ENCODE peak calls at places on chromosomes 11 and 22, in seven cellular contexts. G is stimulated activated CD4-positive, alpha-beta T cell treated with anti-CD3 and anti-CD28 coated beads, Interleukin-1b, Interleukin-23, amount 100 ng/mL, for 1 hour; Y is small intestine; V is T-helper 1 cell; J is activated CD8-positive, alpha-beta memory T cell treated with anti-CD3 and anti-CD28 coated beads, Interleukin-2, amount 50 U/mL, for 48 hours; D is heart right ventricle; M is heart left ventricle. R is an unnamed sample.

GRCh38 chr11:119417726-119418540 is 5.0 kb downstream of the THY1 start:
- DNase-seq in G (no peak), Y (no peak), V (no peak), J (no peak), D (no peak), M (no peak), R (no peak)

GRCh38 chr11:66548041-66548440 is 1.3 kb downstream of the ACTN3 start:
- DNase-seq in G (no peak), Y (no peak), V (no peak), J (no peak), D (no peak), M (no peak), R (no peak)

GRCh38 chr22:42991010-42991651 is 23.8 kb downstream of the PACSIN2 start:
- DNase-seq in G (no peak), Y (peak; percentile 68), V (no peak), J (no peak), D (no peak), M (no peak), R (no peak)

GRCh38 chr22:27810566-27810965 is 9.0 kb upstream of the MN1 start:
- DNase-seq in G (no peak), Y (no peak), V (no peak), J (no peak), D (peak; percentile 67), M (peak; percentile 62), R (no peak)

GRCh38 chr11:64809781-64810241 is 540 bp downstream of the MEN1 start:
- DNase-seq in G (no peak), Y (peak; percentile 74), V (no peak), J (no peak), D (no peak), M (no peak), R (no peak)

GRCh38 chr11:17696741-17697140 is 22.6 kb upstream of the MYOD1 start:
- DNase-seq in G (no peak), Y (no peak), V (no peak), J (no peak), D (no peak), M (no peak), R (no peak)

GRCh38 chr11:30549565-30549964 is 36.6 kb downstream of the MPPED2 start:
- DNase-seq in G (no peak), Y (no peak), V (no peak), J (no peak), D (no peak), M (no peak), R (no peak)

GRCh38 chr11:8767466-8768142 is 85.0 kb downstream of the RPL27A start:
- DNase-seq in G (no peak), Y (peak; percentile 16), V (no peak), J (no peak), D (no peak), M (no peak), R (no peak)

GRCh38 chr11:85974126-85974525 is 94.8 kb downstream of the PICALM start:
- DNase-seq in G (no peak), Y (peak; percentile 6), V (no peak), J (no peak), D (no peak), M (no peak), R (no peak)

GRCh38 chr11:35135222-35135621 is 3.7 kb upstream of the CD44 start:
- DNase-seq in G (no peak), Y (no peak), V (no peak), J (no peak), D (no peak), M (no peak), R (no peak)

GRCh38 chr11:72807021-72807693 is 7.1 kb upstream of the ATG16L2 start:
- DNase-seq in G (no peak), Y (no peak), V (no peak), J (no peak), D (no peak), M (no peak), R (peak; percentile 83)

GRCh38 chr11:66048525-66049313 is at the start of gene GAL3ST3:
- DNase-seq in G (no peak), Y (no peak), V (no peak), J (no peak), D (no peak), M (no peak), R (no peak)

GRCh38 chr11:107840120-107840479 is 18.5 kb downstream of the SLC35F2 start:
- DNase-seq in G (no peak), Y (no peak), V (no peak), J (no peak), D (no peak), M (no peak), R (peak; percentile 90)

GRCh38 chr11:57493507-57494503 is 21.7 kb downstream of the SLC43A1 start:
- DNase-seq in G (peak; percentile 56), Y (peak; percentile 60), V (peak; percentile 68), J (peak; percentile 88), D (peak; percentile 64), M (peak; percentile 39), R (no peak)

GRCh38 chr11:1778141-1778911 is 14.6 kb upstream of the CTSD start:
- DNase-seq in G (no peak), Y (no peak), V (no peak), J (peak; percentile 44), D (no peak), M (no peak), R (peak; percentile 5)

GRCh38 chr11:131064373-131064991 is 148.2 kb upstream of the SNX19 start:
- DNase-seq in G (no peak), Y (peak; percentile 25), V (no peak), J (peak; percentile 69), D (peak; percentile 51), M (peak; percentile 34), R (no peak)

GRCh38 chr11:131615611-131616010 is 245.2 kb downstream of the NTM start:
- DNase-seq in G (no peak), Y (no peak), V (no peak), J (no peak), D (no peak), M (no peak), R (no peak)

GRCh38 chr22:17980013-17980510 is 44.3 kb downstream of the MICAL3 start:
- DNase-seq in G (no peak), Y (no peak), V (no peak), J (no peak), D (no peak), M (no peak), R (peak; percentile 65)

GRCh38 chr22:38317995-38318715 is 922 bp upstream of the CSNK1E start:
- DNase-seq in G (no peak), Y (peak; percentile 95), V (no peak), J (peak; percentile 55), D (peak; percentile 53), M (peak; percentile 70), R (peak; percentile 66)

GRCh38 chr22:50563410-50564160 is 866 bp upstream of the SYCE3 start:
- DNase-seq in G (no peak), Y (no peak), V (no peak), J (no peak), D (no peak), M (no peak), R (no peak)